ENCODE peak calls at places on chromosomes 2 and 18, in eight cellular contexts. G is NCI-H2081 treated with DMSO at 0.1 percent for 48 hours; Q is endothelial cell; D is stimulated activated CD4-positive, alpha-beta T cell treated with anti-CD3 and anti-CD28 coated beads, Interleukin-2, amount 100 ng/mL, for 24 hours; B is activated T-helper 1 cell treated with Interleukin-2 at 50 U/mL for 16 hours; C is tibial artery; I is AG08396; O is A172. J is an unnamed sample.

GRCh38 chr2:28583899-28584553 is 88.2 kb downstream of the PLB1 start:
- DNase-seq in Q (no peak), B (no peak), I (peak; percentile 88), O (peak; percentile 98), D (peak; percentile 83), G (no peak), C (peak; percentile 93), J (no peak)

GRCh38 chr18:356763-357162 is 88.9 kb upstream of the THOC1 start:
- DNase-seq in C (no peak), O (no peak), D (no peak), G (no peak), B (no peak), I (no peak), Q (no peak), J (no peak)

GRCh38 chr18:9647496-9648323 is 33.4 kb upstream of the PPP4R1 start:
- DNase-seq in I (no peak), O (peak; percentile 28), G (no peak), Q (no peak), D (no peak), B (no peak), C (no peak), J (peak; percentile 13)

GRCh38 chr2:86673976-86674670 is 46.0 kb upstream of the RMND5A start:
- DNase-seq in I (no peak), B (no peak), O (no peak), C (no peak), Q (no peak), D (no peak), G (no peak), J (no peak)

GRCh38 chr2:231348173-231348572 is 47.3 kb upstream of the B3GNT7 start:
- DNase-seq in I (no peak), D (no peak), G (no peak), O (no peak), C (no peak), Q (no peak), B (no peak), J (no peak)

GRCh38 chr2:121038831-121039230 is 246.2 kb downstream of the TFCP2L1 start:
- DNase-seq in I (no peak), G (no peak), B (no peak), O (peak; percentile 69), Q (no peak), C (peak; percentile 56), D (no peak), J (no peak)

GRCh38 chr2:121173112-121173511 is 111.9 kb downstream of the TFCP2L1 start:
- DNase-seq in O (peak; percentile 59), Q (no peak), D (no peak), C (no peak), B (no peak), G (no peak), I (no peak), J (no peak)

GRCh38 chr2:160940699-160941098 is 219.5 kb upstream of the TANK start:
- DNase-seq in B (no peak), Q (no peak), G (no peak), C (no peak), I (no peak), D (no peak), O (no peak), J (no peak)

GRCh38 chr18:48751727-48752468 is 198.9 kb downstream of the SMAD7 start:
- DNase-seq in D (no peak), O (no peak), B (no peak), C (no peak), G (no peak), I (no peak), Q (no peak), J (no peak)

GRCh38 chr2:37414470-37414949 is 70.1 kb downstream of the QPCT start:
- DNase-seq in G (peak; percentile 84), C (no peak), I (peak; percentile 59), B (no peak), O (peak; percentile 84), Q (no peak), D (no peak), J (peak; percentile 23)

GRCh38 chr18:69215151-69215550 is 185.5 kb upstream of the DOK6 start:
- DNase-seq in D (no peak), B (no peak), C (no peak), O (no peak), I (no peak), G (peak; percentile 50), Q (no peak), J (no peak)

GRCh38 chr2:233811087-233811486 is 33.0 kb downstream of the MROH2A start:
- DNase-seq in C (peak; percentile 29), O (no peak), I (no peak), B (no peak), D (no peak), Q (no peak), G (no peak), J (no peak)

GRCh38 chr18:24208270-24209035 is 69.6 kb downstream of the CABYR start:
- DNase-seq in Q (no peak), G (no peak), D (no peak), I (no peak), B (no peak), C (no peak), O (no peak), J (no peak)

GRCh38 chr2:143515318-143515717 is 386.1 kb downstream of the ARHGAP15 start:
- DNase-seq in G (no peak), Q (no peak), B (no peak), I (no peak), D (no peak), O (no peak), C (no peak), J (no peak)

GRCh38 chr2:12107849-12108420 is 361.5 kb downstream of the LPIN1 start:
- DNase-seq in G (no peak), I (no peak), B (no peak), C (no peak), O (no peak), Q (no peak), D (no peak), J (no peak)

GRCh38 chr2:54423213-54423612 is 32.9 kb upstream of the SPTBN1 start:
- DNase-seq in B (no peak), D (no peak), Q (no peak), C (no peak), G (no peak), O (no peak), I (no peak), J (no peak)

GRCh38 chr18:33264566-33264965 is 176.0 kb downstream of the CCDC178 start:
- DNase-seq in C (no peak), B (no peak), G (no peak), I (no peak), D (no peak), Q (no peak), O (no peak), J (no peak)

GRCh38 chr2:172053486-172053885 is 31.8 kb upstream of the DLX1 start:
- DNase-seq in Q (no peak), I (no peak), C (no peak), O (no peak), B (no peak), G (no peak), D (no peak), J (no peak)

GRCh38 chr2:179593323-179593722 is 268.1 kb downstream of the ZNF385B start:
- DNase-seq in G (no peak), O (no peak), Q (no peak), B (no peak), I (no peak), C (no peak), D (no peak), J (no peak)

GRCh38 chr2:217064234-217065103 is 204.6 kb upstream of the TNP1 start:
- DNase-seq in D (no peak), O (no peak), Q (no peak), B (no peak), C (no peak), G (no peak), I (no peak), J (no peak)

GRCh38 chr2:241994556-241995213 is 125.2 kb downstream of the RTP5 start:
- DNase-seq in I (no peak), G (no peak), Q (no peak), B (no peak), O (no peak), C (peak; percentile 35), D (no peak), J (no peak)

GRCh38 chr2:191386938-191387536 is 141.8 kb downstream of the MYO1B start:
- DNase-seq in B (no peak), C (no peak), Q (no peak), D (no peak), G (no peak), I (peak; percentile 60), O (peak; percentile 71), J (no peak)

GRCh38 chr2:162490052-162490717 is 146.3 kb downstream of the GCA start:
- DNase-seq in G (no peak), I (no peak), O (peak; percentile 68), Q (no peak), D (no peak), C (no peak), B (no peak), J (no peak)

GRCh38 chr2:42371621-42372473 is 10.8 kb upstream of the COX7A2L start:
- DNase-seq in D (no peak), C (no peak), O (no peak), G (peak; percentile 32), I (no peak), Q (no peak), B (no peak), J (no peak)

GRCh38 chr18:7821784-7822183 is 254.7 kb downstream of the PTPRM start:
- DNase-seq in G (no peak), D (no peak), B (no peak), I (no peak), O (no peak), Q (no peak), C (no peak), J (no peak)

GRCh38 chr18:79484661-79485621 is 89.2 kb downstream of the NFATC1 start:
- DNase-seq in C (peak; percentile 77), G (no peak), B (no peak), D (no peak), I (peak; percentile 91), O (peak; percentile 85), Q (peak; percentile 41), J (no peak)

GRCh38 chr2:7031424-7032245 is 114.4 kb downstream of the RNF144A start:
- DNase-seq in B (peak; percentile 40), Q (no peak), G (peak; percentile 99), I (no peak), D (peak; percentile 27), C (no peak), O (peak; percentile 35), J (no peak)

GRCh38 chr2:187302146-187302545 is 145.9 kb downstream of the CALCRL start:
- DNase-seq in C (no peak), Q (no peak), D (no peak), I (no peak), G (no peak), O (no peak), B (no peak), J (no peak)

GRCh38 chr2:174338155-174338495 is 3.4 kb downstream of the SP9 start:
- DNase-seq in Q (no peak), O (no peak), D (no peak), I (no peak), C (no peak), G (no peak), B (no peak), J (no peak)